ENCODE peak calls at places on chromosome 17, in seven cellular contexts. Z is HCT116, C is PC-3, P is mammary epithelial cell, V is neuronal stem cell, W is PC-9, B is H1. T is an unnamed sample.

GRCh38 chr17:16050844-16051243 is 51.2 kb downstream of the TTC19 start:
- DNase-seq in Z (no peak), C (no peak), P (no peak), V (no peak), W (no peak), B (no peak), T (no peak)

GRCh38 chr17:74860229-74860998 is 729 bp upstream of the GRIN2C start:
- DNase-seq in Z (no peak), C (no peak), P (no peak), V (no peak), W (no peak), B (no peak), T (no peak)

GRCh38 chr17:73566905-73567782 is 77.1 kb downstream of the SDK2 start:
- DNase-seq in Z (no peak), C (no peak), P (no peak), V (no peak), W (no peak), B (peak), T (no peak)

GRCh38 chr17:74647871-74648672 is 24.5 kb upstream of the CD300E start:
- DNase-seq in Z (no peak), C (no peak), P (no peak), V (no peak), W (no peak), B (no peak), T (no peak)

GRCh38 chr17:12667299-12667958 is 1.7 kb downstream of the MYOCD start:
- DNase-seq in Z (peak), C (peak), P (no peak), V (peak), W (no peak), B (peak), T (peak)

GRCh38 chr17:38729886-38730525 is at the start of gene CISD3:
- DNase-seq in Z (peak), C (peak), P (peak), V (peak), W (peak), B (no peak), T (peak)

GRCh38 chr17:38327936-38328335 is 15.8 kb downstream of the GPR179 start:
- DNase-seq in Z (no peak), C (no peak), P (no peak), V (no peak), W (no peak), B (no peak), T (no peak)

GRCh38 chr17:5769936-5770335 is 185.6 kb upstream of the NLRP1 start:
- DNase-seq in Z (no peak), C (no peak), P (no peak), V (peak), W (no peak), B (no peak), T (peak)

GRCh38 chr17:67549787-67550186 is 167.9 kb upstream of the NOL11 start:
- DNase-seq in Z (no peak), C (no peak), P (no peak), V (no peak), W (no peak), B (no peak), T (no peak)

GRCh38 chr17:35345926-35346771 is 27.3 kb downstream of the SLFN11 start:
- DNase-seq in Z (no peak), C (no peak), P (peak), V (peak), W (no peak), B (no peak), T (peak)

GRCh38 chr17:7222093-7222971 is 2.6 kb downstream of the ACADVL start:
- DNase-seq in Z (no peak), C (no peak), P (no peak), V (no peak), W (no peak), B (no peak), T (no peak)

GRCh38 chr17:8173056-8173870 is 2.9 kb downstream of the TMEM107 start:
- DNase-seq in Z (peak), C (peak), P (peak), V (peak), W (peak), B (no peak), T (peak)

GRCh38 chr17:9158545-9159452 is 137.5 kb downstream of the NTN1 start:
- DNase-seq in Z (no peak), C (peak), P (peak), V (no peak), W (no peak), B (no peak), T (peak)

GRCh38 chr17:41785091-41785875 is 1.2 kb downstream of the JUP start:
- DNase-seq in Z (no peak), C (peak), P (peak), V (peak), W (peak), B (peak), T (no peak)

GRCh38 chr17:14487068-14487467 is 186.2 kb downstream of the HS3ST3B1 start:
- DNase-seq in Z (no peak), C (no peak), P (no peak), V (no peak), W (no peak), B (no peak), T (no peak)

GRCh38 chr17:59842901-59843652 is 49.7 kb downstream of the TUBD1 start:
- DNase-seq in Z (peak), C (peak), P (peak), V (no peak), W (peak), B (no peak), T (peak)

GRCh38 chr17:42720996-42721583 is 23.8 kb downstream of the EZH1 start:
- DNase-seq in Z (peak), C (peak), P (peak), V (peak), W (peak), B (no peak), T (peak)

GRCh38 chr17:78933959-78934568 is 8.9 kb upstream of the TIMP2 start:
- DNase-seq in Z (no peak), C (peak), P (peak), V (peak), W (peak), B (no peak), T (peak)

GRCh38 chr17:75343007-75343406 is 53.8 kb upstream of the SLC25A19 start:
- DNase-seq in Z (no peak), C (no peak), P (no peak), V (no peak), W (no peak), B (no peak), T (no peak)

GRCh38 chr17:13477180-13477611 is 124.5 kb downstream of the HS3ST3A1 start:
- DNase-seq in Z (no peak), C (peak), P (peak), V (no peak), W (no peak), B (no peak), T (peak)

GRCh38 chr17:4594406-4595349 is 10.3 kb downstream of the SMTNL2 start:
- DNase-seq in Z (no peak), C (no peak), P (no peak), V (no peak), W (no peak), B (no peak), T (no peak)

GRCh38 chr17:68343976-68344375 is 52.7 kb downstream of the ARSG start:
- DNase-seq in Z (no peak), C (no peak), P (no peak), V (no peak), W (no peak), B (no peak), T (no peak)

GRCh38 chr17:80790021-80790765 is 201.4 kb upstream of the CHMP6 start:
- DNase-seq in Z (no peak), C (no peak), P (no peak), V (no peak), W (no peak), B (no peak), T (peak)

GRCh38 chr17:38464251-38464722 is 36.0 kb downstream of the ARHGAP23 start:
- DNase-seq in Z (no peak), C (no peak), P (no peak), V (no peak), W (no peak), B (no peak), T (peak)

GRCh38 chr17:49994085-49995054 is 654 bp downstream of the DLX3 start:
- DNase-seq in Z (no peak), C (no peak), P (no peak), V (no peak), W (peak), B (no peak), T (no peak)

GRCh38 chr17:50911890-50912289 is 45.7 kb upstream of the TOB1 start:
- DNase-seq in Z (no peak), C (no peak), P (no peak), V (no peak), W (no peak), B (no peak), T (no peak)

GRCh38 chr17:67700037-67700436 is 17.7 kb upstream of the NOL11 start:
- DNase-seq in Z (no peak), C (no peak), P (no peak), V (no peak), W (no peak), B (no peak), T (no peak)

GRCh38 chr17:17565471-17566365 is 25.8 kb downstream of the PEMT start:
- DNase-seq in Z (no peak), C (no peak), P (no peak), V (no peak), W (no peak), B (no peak), T (no peak)
- H3K4me2 ChIP-seq in Z (no peak), C (no peak), P (no peak), V (no peak), W (no peak), B (no peak), T (no peak)

GRCh38 chr17:48429156-48429555 is 858 bp downstream of the SKAP1 start:
- DNase-seq in Z (no peak), C (no peak), P (no peak), V (no peak), W (no peak), B (no peak), T (no peak)
- H2AFZ ChIP-seq in Z (no peak), C (no peak), P (no peak), V (no peak), W (no peak), B (no peak), T (no peak)

GRCh38 chr17:58153046-58153445 is 4.9 kb downstream of the OR4D1 start:
- DNase-seq in Z (no peak), C (no peak), P (no peak), V (no peak), W (no peak), B (no peak), T (no peak)

GRCh38 chr17:58158181-58158580 is 8.6 kb upstream of the OR4D2 start:
- DNase-seq in Z (no peak), C (no peak), P (no peak), V (no peak), W (no peak), B (no peak), T (no peak)

GRCh38 chr17:58161566-58161965 is 5.2 kb upstream of the OR4D2 start:
- DNase-seq in Z (no peak), C (no peak), P (no peak), V (no peak), W (no peak), B (no peak), T (no peak)

GRCh38 chr17:58156839-58157803 is 8.9 kb downstream of the OR4D1 start:
- DNase-seq in Z (no peak), C (no peak), P (peak), V (peak), W (no peak), B (no peak), T (peak)
- H3K4me2 ChIP-seq in Z (no peak), C (no peak), P (peak), V (peak), W (no peak), B (peak), T (peak)

DNA sequence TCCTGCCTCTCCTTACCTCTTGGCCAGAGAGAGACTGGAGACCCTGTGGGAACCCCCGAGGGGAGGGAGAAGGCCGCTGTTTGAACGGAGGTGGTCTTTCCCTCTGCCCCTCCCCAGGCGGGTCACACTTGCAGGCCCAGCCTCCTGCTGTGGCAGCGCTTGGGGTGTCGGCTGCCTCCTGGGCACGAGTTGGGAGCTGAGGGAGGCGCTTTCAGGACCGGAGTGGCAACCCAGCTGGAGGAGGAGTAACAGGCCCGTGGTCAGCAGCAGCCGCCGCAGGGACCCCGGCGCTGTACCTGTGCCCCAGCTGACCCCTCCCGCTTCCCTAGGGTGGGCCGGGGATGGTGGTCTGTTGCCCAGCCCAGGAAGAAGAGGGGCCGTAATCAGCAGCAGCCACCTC is 278.3 kb downstream of the SEC14L1 start:
- DNase-seq in Z (no peak), C (no peak), P (no peak), V (no peak), W (no peak), B (no peak), T (no peak)
- H2AFZ ChIP-seq in Z (no peak), C (no peak), P (no peak), V (peak), W (no peak), B (no peak), T (no peak)

GRCh38 chr17:40598928-40599627 is 33.8 kb upstream of the CCR7 start:
- DNase-seq in Z (no peak), C (no peak), P (no peak), V (no peak), W (no peak), B (no peak), T (peak)
- H3K4me2 ChIP-seq in Z (no peak), C (no peak), P (no peak), V (no peak), W (no peak), B (no peak), T (no peak)

T was measured in fibroblast of lung.